ENCODE peak calls at places on chromosomes 5 and 9, in ten cellular contexts. Q, Y, L, D, U, R, O, V, N and E are unnamed samples.

GRCh38 chr9:134056483-134057310 is 11.1 kb downstream of the BRD3 start:
- DNase-seq in Q (no peak), Y (no peak), L (no peak), D (peak; percentile 11), U (no peak), R (peak; percentile 62), O (no peak), V (peak; percentile 55), N (no peak), E (peak; percentile 3)

GRCh38 chr5:14741131-14741530 is 76.6 kb downstream of the OTULIN start:
- DNase-seq in Q (no peak), Y (no peak), L (no peak), D (no peak), U (no peak), R (no peak), O (no peak), V (no peak), N (no peak), E (no peak)

GRCh38 chr5:1293997-1294838 is 650 bp downstream of the TERT start:
- DNase-seq in Q (no peak), Y (no peak), L (no peak), D (no peak), U (no peak), R (peak; percentile 68), O (no peak), V (peak; percentile 42), N (peak; percentile 61), E (no peak)

GRCh38 chr5:90047113-90047512 is 362.4 kb downstream of the CETN3 start:
- DNase-seq in Q (no peak), Y (no peak), L (no peak), D (no peak), U (no peak), R (no peak), O (no peak), V (no peak), N (no peak), E (no peak)

GRCh38 chr5:43357067-43357466 is 43.9 kb upstream of the HMGCS1 start:
- DNase-seq in Q (no peak), Y (no peak), L (no peak), D (no peak), U (no peak), R (no peak), O (no peak), V (no peak), N (no peak), E (no peak)

GRCh38 chr9:69980591-69980990 is 63.1 kb upstream of the MAMDC2 start:
- DNase-seq in Q (no peak), Y (no peak), L (no peak), D (peak; percentile 47), U (no peak), R (no peak), O (no peak), V (no peak), N (no peak), E (no peak)

GRCh38 chr5:116502616-116503015 is 72.0 kb downstream of the SEMA6A start:
- DNase-seq in Q (no peak), Y (no peak), L (no peak), D (peak; percentile 52), U (no peak), R (no peak), O (no peak), V (no peak), N (no peak), E (no peak)

GRCh38 chr9:109576762-109577161 is 78.7 kb upstream of the PTPN3 start:
- DNase-seq in Q (no peak), Y (no peak), L (no peak), D (no peak), U (no peak), R (no peak), O (no peak), V (no peak), N (no peak), E (peak; percentile 16)

GRCh38 chr5:94469889-94470288 is 148.5 kb downstream of the KIAA0825 start:
- DNase-seq in Q (no peak), Y (no peak), L (no peak), D (no peak), U (no peak), R (no peak), O (no peak), V (no peak), N (no peak), E (no peak)

GRCh38 chr9:76571288-76572204 is 112.6 kb downstream of the GCNT1 start:
- DNase-seq in Q (peak; percentile 79), Y (peak; percentile 60), L (no peak), D (no peak), U (no peak), R (no peak), O (peak; percentile 44), V (no peak), N (peak; percentile 54), E (no peak)

GRCh38 chr5:52870448-52870847 is 82.7 kb downstream of the ITGA1 start:
- DNase-seq in Q (no peak), Y (no peak), L (peak; percentile 6), D (no peak), U (no peak), R (no peak), O (peak; percentile 67), V (peak; percentile 72), N (no peak), E (peak; percentile 61)

GRCh38 chr5:11269515-11269914 is 508.5 kb upstream of the DAP start:
- DNase-seq in Q (no peak), Y (no peak), L (no peak), D (no peak), U (no peak), R (no peak), O (no peak), V (no peak), N (no peak), E (no peak)

GRCh38 chr5:113427871-113428574 is 6.8 kb downstream of the TSSK1B start:
- DNase-seq in Q (no peak), Y (no peak), L (no peak), D (no peak), U (no peak), R (no peak), O (no peak), V (no peak), N (no peak), E (no peak)

GRCh38 chr5:87844449-87844848 is 424.2 kb downstream of the TMEM161B start:
- DNase-seq in Q (no peak), Y (no peak), L (no peak), D (no peak), U (no peak), R (no peak), O (no peak), V (no peak), N (no peak), E (peak; percentile 2)
- TF ChIP-seq CTCF in Q (no peak), Y (no peak), L (no peak), D (no peak), U (no peak), R (no peak), O (no peak), V (no peak), N (no peak), E (peak; percentile 9)

GRCh38 chr5:148776261-148776660 is 50.1 kb upstream of the ADRB2 start:
- DNase-seq in Q (no peak), Y (no peak), L (no peak), D (no peak), U (no peak), R (no peak), O (no peak), V (no peak), N (no peak), E (no peak)

GRCh38 chr5:148776780-148777179 is 49.6 kb upstream of the ADRB2 start:
- DNase-seq in Q (peak; percentile 51), Y (no peak), L (no peak), D (no peak), U (peak; percentile 41), R (peak; percentile 94), O (peak; percentile 77), V (no peak), N (no peak), E (peak; percentile 95)

GRCh38 chr5:148778891-148779290 is 47.5 kb upstream of the ADRB2 start:
- DNase-seq in Q (no peak), Y (no peak), L (no peak), D (no peak), U (no peak), R (no peak), O (no peak), V (no peak), N (no peak), E (no peak)

GRCh38 chr5:148781771-148782170 is 44.6 kb upstream of the ADRB2 start:
- DNase-seq in Q (peak; percentile 35), Y (no peak), L (no peak), D (no peak), U (no peak), R (no peak), O (no peak), V (no peak), N (no peak), E (no peak)

GRCh38 chr5:148780711-148781110 is 45.7 kb upstream of the ADRB2 start:
- DNase-seq in Q (no peak), Y (no peak), L (no peak), D (no peak), U (no peak), R (no peak), O (no peak), V (no peak), N (no peak), E (no peak)
- TF ChIP-seq CTCF in Q (no peak), Y (no peak), L (no peak), D (no peak), U (no peak), R (no peak), O (no peak), V (no peak), N (no peak), E (peak; percentile 11)

GRCh38 chr9:114539718-114540410 is 34.6 kb upstream of the WHRN start:
- DNase-seq in Q (no peak), Y (no peak), L (no peak), D (no peak), U (no peak), R (no peak), O (no peak), V (no peak), N (no peak), E (no peak)

GRCh38 chr9:114532561-114533237 is 27.4 kb upstream of the WHRN start:
- DNase-seq in Q (no peak), Y (no peak), L (no peak), D (no peak), U (no peak), R (no peak), O (peak; percentile 10), V (no peak), N (no peak), E (no peak)

DNA sequence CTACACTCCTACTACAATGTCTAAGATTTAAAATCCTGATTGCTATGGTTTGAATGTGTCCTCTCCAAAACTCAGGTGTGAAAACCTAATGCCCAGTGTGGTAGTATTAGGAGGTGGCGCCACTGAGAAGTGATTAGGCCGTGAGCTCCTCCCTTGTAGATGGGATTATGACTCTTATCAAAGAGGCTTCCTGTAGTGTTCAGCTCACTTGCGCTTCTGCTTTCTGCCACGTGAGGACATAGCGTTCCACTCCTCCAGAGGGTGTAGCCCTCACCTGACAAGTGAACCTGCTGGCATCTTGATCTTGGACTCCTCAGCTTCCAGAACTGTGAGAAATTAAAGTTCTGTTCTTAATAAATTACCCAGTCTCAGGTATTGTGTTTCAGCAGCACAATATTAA is 33.0 kb upstream of the WHRN start:
- DNase-seq in Q (peak; percentile 44), Y (no peak), L (no peak), D (no peak), U (no peak), R (no peak), O (no peak), V (no peak), N (peak; percentile 21), E (peak; percentile 34)
- TF ChIP-seq CTCF in Q (peak; percentile 12), Y (no peak), L (no peak), D (no peak), U (peak; percentile 27), R (peak; percentile 47), O (no peak), V (no peak), N (peak; percentile 31), E (no peak)

GRCh38 chr5:85293139-85293785 is 908.6 kb upstream of the EDIL3 start:
- DNase-seq in Q (no peak), Y (no peak), L (no peak), D (no peak), U (no peak), R (no peak), O (peak; percentile 27), V (no peak), N (no peak), E (no peak)
- TF ChIP-seq CTCF in Q (no peak), Y (no peak), L (no peak), D (no peak), U (no peak), R (no peak), O (no peak), V (no peak), N (no peak), E (no peak)